ENCODE peak calls at places on chromosomes 3 and 15, in eight cellular contexts. One of them, this sample, is unnamed.
A peak's percentile ranks its signal among the peaks of the same experiment; 100 is the strongest.

GRCh38 chr15:63501256-63502089 is 2.9 kb upstream of the USP3 start:
- DNase-seq in MM.1S: no peak
- DNase-seq in heart right ventricle: peak; percentile 80
- DNase-seq in PC-9: peak; percentile 55
- DNase-seq in HCT116: no peak
- DNase-seq in GM23248: peak; percentile 96
- DNase-seq in IMR-90: peak; percentile 97
- DNase-seq in A673: peak; percentile 31
- DNase-seq in this sample: peak; percentile 54

GRCh38 chr3:177338697-177339219 is 141.5 kb upstream of the TBL1XR1 start:
- DNase-seq in IMR-90: peak; percentile 65
- DNase-seq in heart right ventricle: no peak
- DNase-seq in GM23248: peak; percentile 47
- DNase-seq in MM.1S: peak; percentile 72
- DNase-seq in PC-9: no peak
- DNase-seq in HCT116: no peak
- DNase-seq in A673: no peak
- DNase-seq in this sample: no peak

GRCh38 chr15:63198752-63199250 is 9.4 kb downstream of the RAB8B start:
- DNase-seq in A673: no peak
- DNase-seq in PC-9: no peak
- DNase-seq in heart right ventricle: no peak
- DNase-seq in IMR-90: peak; percentile 69
- DNase-seq in MM.1S: no peak
- DNase-seq in GM23248: peak; percentile 34
- DNase-seq in HCT116: no peak
- DNase-seq in this sample: no peak

GRCh38 chr3:43389388-43390254 is 103.3 kb downstream of the SNRK start:
- DNase-seq in A673: no peak
- DNase-seq in GM23248: no peak
- DNase-seq in PC-9: no peak
- DNase-seq in HCT116: no peak
- DNase-seq in IMR-90: peak; percentile 88
- DNase-seq in MM.1S: peak; percentile 70
- DNase-seq in heart right ventricle: no peak
- DNase-seq in this sample: no peak

GRCh38 chr3:65617209-65617608 is 421.5 kb downstream of the MAGI1 start:
- DNase-seq in PC-9: no peak
- DNase-seq in HCT116: no peak
- DNase-seq in heart right ventricle: no peak
- DNase-seq in GM23248: no peak
- DNase-seq in MM.1S: no peak
- DNase-seq in A673: no peak
- DNase-seq in IMR-90: no peak
- DNase-seq in this sample: no peak

GRCh38 chr3:158379517-158379916 is 191.5 kb upstream of the MLF1 start:
- DNase-seq in heart right ventricle: no peak
- DNase-seq in PC-9: no peak
- DNase-seq in GM23248: no peak
- DNase-seq in A673: no peak
- DNase-seq in MM.1S: no peak
- DNase-seq in IMR-90: no peak
- DNase-seq in HCT116: no peak
- DNase-seq in this sample: no peak

GRCh38 chr3:111947179-111947727 is 31.6 kb upstream of the ABHD10 start:
- DNase-seq in HCT116: no peak
- DNase-seq in MM.1S: no peak
- DNase-seq in GM23248: peak; percentile 74
- DNase-seq in heart right ventricle: no peak
- DNase-seq in PC-9: no peak
- DNase-seq in IMR-90: peak; percentile 75
- DNase-seq in A673: no peak
- DNase-seq in this sample: no peak

GRCh38 chr15:28125673-28126651 is 26.8 kb upstream of the OCA2 start:
- DNase-seq in heart right ventricle: no peak
- DNase-seq in MM.1S: peak; percentile 54
- DNase-seq in IMR-90: peak; percentile 64
- DNase-seq in GM23248: peak; percentile 66
- DNase-seq in HCT116: peak; percentile 33
- DNase-seq in PC-9: no peak
- DNase-seq in A673: peak; percentile 59
- DNase-seq in this sample: no peak

GRCh38 chr15:49438970-49439631 is 16.1 kb downstream of the FGF7 start:
- DNase-seq in HCT116: no peak
- DNase-seq in A673: no peak
- DNase-seq in IMR-90: no peak
- DNase-seq in PC-9: no peak
- DNase-seq in GM23248: no peak
- DNase-seq in MM.1S: peak; percentile 69
- DNase-seq in heart right ventricle: peak; percentile 16
- DNase-seq in this sample: peak; percentile 14

GRCh38 chr15:85382942-85383341 is 2.5 kb downstream of the AKAP13 start:
- DNase-seq in MM.1S: no peak
- DNase-seq in IMR-90: no peak
- DNase-seq in PC-9: no peak
- DNase-seq in HCT116: no peak
- DNase-seq in GM23248: no peak
- DNase-seq in A673: no peak
- DNase-seq in heart right ventricle: no peak
- DNase-seq in this sample: no peak

DNA sequence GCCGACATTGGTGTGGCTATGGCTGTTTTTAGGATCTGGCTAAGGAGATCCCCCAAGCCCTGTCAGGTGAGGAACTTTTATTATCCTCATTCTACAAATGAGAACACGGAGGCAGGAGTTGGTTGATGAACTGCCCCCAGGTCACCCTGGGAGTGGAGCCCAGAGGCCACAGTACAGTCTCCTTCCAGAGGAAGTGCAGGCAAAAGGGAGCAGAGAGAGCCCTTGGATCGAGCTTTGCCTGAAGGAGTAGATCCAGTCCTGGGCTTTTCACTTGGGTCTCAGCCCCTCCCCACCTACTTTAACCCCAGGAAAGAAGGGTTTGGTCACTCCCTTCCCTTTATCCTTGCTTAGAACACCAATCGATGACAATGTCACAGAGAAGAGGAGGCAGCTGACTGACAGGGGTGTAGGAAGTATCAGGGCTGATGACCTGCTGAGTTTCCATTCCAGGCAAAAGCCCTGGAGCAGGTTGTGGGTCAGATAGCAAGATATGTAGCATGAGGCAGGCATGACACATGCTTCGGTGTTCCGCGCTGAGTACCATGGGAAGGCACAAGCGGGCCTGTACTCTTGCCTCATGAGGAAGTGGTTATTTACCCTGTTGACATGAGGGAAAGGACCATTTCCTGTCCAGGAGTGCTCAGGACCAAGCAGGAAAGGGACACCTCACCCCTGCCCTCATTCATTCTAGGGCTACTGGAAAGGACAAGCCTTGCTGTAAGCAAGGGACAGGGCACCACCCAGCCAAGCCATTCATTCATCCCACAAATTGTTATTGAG is 5.8 kb upstream of the PLA2G4D start:
- DNase-seq in heart right ventricle: no peak
- DNase-seq in HCT116: no peak
- DNase-seq in MM.1S: no peak
- DNase-seq in IMR-90: peak; percentile 6
- DNase-seq in PC-9: no peak
- DNase-seq in GM23248: no peak
- DNase-seq in A673: no peak
- DNase-seq in this sample: no peak
- H3K27ac ChIP-seq in heart right ventricle: no peak overlapping the region
- H3K27ac ChIP-seq in HCT116: no peak overlapping the region
- H3K27ac ChIP-seq in MM.1S: no peak overlapping the region
- H3K27ac ChIP-seq in IMR-90: no peak overlapping the region
- H3K27ac ChIP-seq in PC-9: no peak overlapping the region
- H3K27ac ChIP-seq in GM23248: no peak overlapping the region
- H3K27ac ChIP-seq in A673: no peak overlapping the region
- H3K27ac ChIP-seq in this sample: no peak overlapping the region

GRCh38 chr15:99434506-99435137 is 131.2 kb upstream of the MEF2A start:
- DNase-seq in A673: no peak
- DNase-seq in MM.1S: no peak
- DNase-seq in heart right ventricle: no peak
- DNase-seq in HCT116: no peak
- DNase-seq in GM23248: no peak
- DNase-seq in IMR-90: no peak
- DNase-seq in PC-9: no peak
- DNase-seq in this sample: no peak
- H3K27ac ChIP-seq in A673: no peak overlapping the region
- H3K27ac ChIP-seq in MM.1S: no peak overlapping the region
- H3K27ac ChIP-seq in heart right ventricle: peak overlapping the region; percentile 42
- H3K27ac ChIP-seq in HCT116: no peak overlapping the region
- H3K27ac ChIP-seq in GM23248: no peak overlapping the region
- H3K27ac ChIP-seq in IMR-90: no peak overlapping the region
- H3K27ac ChIP-seq in PC-9: no peak overlapping the region
- H3K27ac ChIP-seq in this sample: no peak overlapping the region

DNA sequence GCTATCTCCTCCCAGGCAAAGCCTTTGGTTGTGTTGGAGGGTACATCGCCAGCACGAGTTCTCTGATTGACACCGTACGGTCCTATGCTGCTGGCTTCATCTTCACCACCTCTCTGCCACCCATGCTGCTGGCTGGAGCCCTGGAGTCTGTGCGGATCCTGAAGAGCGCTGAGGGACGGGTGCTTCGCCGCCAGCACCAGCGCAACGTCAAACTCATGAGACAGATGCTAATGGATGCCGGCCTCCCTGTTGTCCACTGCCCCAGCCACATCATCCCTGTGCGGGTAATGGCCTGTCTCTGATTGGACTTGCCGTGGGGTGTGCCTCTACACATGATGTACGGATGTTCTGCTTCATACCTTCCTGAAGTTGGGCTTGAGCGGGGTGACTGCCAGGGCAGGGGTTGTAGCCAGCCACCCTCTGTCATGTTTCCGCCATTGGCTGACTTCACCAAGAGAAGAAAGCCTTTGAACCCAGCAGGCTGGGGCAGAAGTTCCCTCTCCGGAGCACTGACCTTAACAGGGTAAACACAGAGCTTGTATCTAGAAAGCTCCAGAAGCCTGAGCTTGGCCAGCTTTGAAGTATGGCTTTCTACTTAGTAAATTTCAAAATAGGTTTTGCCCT is 13.4 kb downstream of the ALAS1 start:
- DNase-seq in PC-9: no peak
- DNase-seq in MM.1S: no peak
- DNase-seq in IMR-90: no peak
- DNase-seq in A673: no peak
- DNase-seq in heart right ventricle: no peak
- DNase-seq in HCT116: no peak
- DNase-seq in GM23248: no peak
- DNase-seq in this sample: no peak
- H3K27ac ChIP-seq in PC-9: peak overlapping the region; percentile 28
- H3K27ac ChIP-seq in MM.1S: no peak overlapping the region
- H3K27ac ChIP-seq in IMR-90: no peak overlapping the region
- H3K27ac ChIP-seq in A673: no peak overlapping the region
- H3K27ac ChIP-seq in heart right ventricle: no peak overlapping the region
- H3K27ac ChIP-seq in HCT116: no peak overlapping the region
- H3K27ac ChIP-seq in GM23248: no peak overlapping the region
- H3K27ac ChIP-seq in this sample: no peak overlapping the region

GRCh38 chr3:149536429-149536828 is 61.9 kb downstream of the TM4SF4 start:
- DNase-seq in IMR-90: no peak
- DNase-seq in heart right ventricle: peak; percentile 76
- DNase-seq in MM.1S: no peak
- DNase-seq in PC-9: no peak
- DNase-seq in A673: no peak
- DNase-seq in HCT116: no peak
- DNase-seq in GM23248: peak; percentile 60
- DNase-seq in this sample: no peak
- H3K27ac ChIP-seq in IMR-90: peak overlapping the region; percentile 27
- H3K27ac ChIP-seq in heart right ventricle: no peak overlapping the region
- H3K27ac ChIP-seq in MM.1S: no peak overlapping the region
- H3K27ac ChIP-seq in PC-9: no peak overlapping the region
- H3K27ac ChIP-seq in A673: no peak overlapping the region
- H3K27ac ChIP-seq in HCT116: no peak overlapping the region
- H3K27ac ChIP-seq in GM23248: peak overlapping the region; percentile 85
- H3K27ac ChIP-seq in this sample: peak overlapping the region; percentile 74

DNA sequence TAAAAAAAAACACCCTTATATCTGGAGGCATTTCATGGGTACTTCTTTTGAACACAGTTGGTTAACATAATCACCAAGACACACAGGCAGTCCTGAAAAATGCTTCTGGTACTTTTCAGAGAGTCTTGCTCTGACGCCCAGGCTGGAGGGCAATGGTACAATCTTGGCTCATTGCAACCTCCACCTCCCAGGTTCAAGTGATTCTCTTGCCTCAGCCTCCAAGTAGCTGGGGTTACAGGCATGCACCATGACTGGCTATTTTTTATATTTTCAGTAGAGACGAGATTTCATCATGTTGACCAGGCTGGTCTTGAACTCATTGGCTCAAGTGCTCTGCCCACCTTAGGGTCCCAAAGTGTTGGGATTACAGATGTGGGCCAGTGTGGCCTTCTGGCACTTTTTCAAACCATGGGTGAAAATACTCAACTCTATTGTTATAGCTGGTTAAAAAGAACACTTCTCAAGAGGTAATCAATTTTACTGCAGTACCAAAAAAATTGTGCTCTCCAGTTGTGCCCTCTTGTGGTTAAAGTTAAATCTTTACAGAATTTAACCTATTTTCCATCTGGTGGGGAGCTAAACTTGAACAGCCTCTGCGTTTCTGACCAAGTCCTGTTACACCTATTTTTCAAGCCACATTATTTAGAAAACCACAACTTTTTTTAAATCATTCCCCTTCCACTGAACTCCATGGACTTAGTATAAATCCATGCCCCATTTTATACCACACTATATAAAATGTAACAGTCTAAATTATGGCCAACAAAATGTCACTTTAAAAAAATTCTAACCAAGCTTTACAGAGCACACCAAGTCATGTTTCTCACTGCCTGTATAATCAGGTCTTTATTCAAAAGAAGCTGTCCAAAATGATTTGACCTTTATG is 1.2 kb upstream of the SNAPC5 start:
- DNase-seq in PC-9: no peak
- DNase-seq in IMR-90: peak; percentile 51
- DNase-seq in A673: peak; percentile 67
- DNase-seq in MM.1S: peak; percentile 53
- DNase-seq in HCT116: no peak
- DNase-seq in heart right ventricle: no peak
- DNase-seq in GM23248: peak; percentile 64
- DNase-seq in this sample: no peak
- H3K27ac ChIP-seq in PC-9: peak overlapping the region; percentile 77
- H3K27ac ChIP-seq in IMR-90: no peak overlapping the region
- H3K27ac ChIP-seq in A673: peak overlapping the region; percentile 83
- H3K27ac ChIP-seq in MM.1S: peak overlapping the region; percentile 87
- H3K27ac ChIP-seq in HCT116: peak overlapping the region; percentile 46
- H3K27ac ChIP-seq in heart right ventricle: no peak overlapping the region
- H3K27ac ChIP-seq in GM23248: peak overlapping the region; percentile 46
- H3K27ac ChIP-seq in this sample: no peak overlapping the region

GRCh38 chr15:64580696-64581407 is 120.5 kb downstream of the ZNF609 start:
- DNase-seq in GM23248: no peak
- DNase-seq in heart right ventricle: no peak
- DNase-seq in IMR-90: no peak
- DNase-seq in PC-9: no peak
- DNase-seq in HCT116: no peak
- DNase-seq in MM.1S: no peak
- DNase-seq in A673: no peak
- DNase-seq in this sample: no peak
- H3K27ac ChIP-seq in GM23248: no peak overlapping the region
- H3K27ac ChIP-seq in heart right ventricle: no peak overlapping the region
- H3K27ac ChIP-seq in IMR-90: no peak overlapping the region
- H3K27ac ChIP-seq in PC-9: no peak overlapping the region
- H3K27ac ChIP-seq in HCT116: no peak overlapping the region
- H3K27ac ChIP-seq in MM.1S: no peak overlapping the region
- H3K27ac ChIP-seq in A673: no peak overlapping the region
- H3K27ac ChIP-seq in this sample: no peak overlapping the region

GRCh38 chr3:151924753-151925152 is 51.3 kb downstream of the SUCNR1 start:
- DNase-seq in MM.1S: no peak
- DNase-seq in PC-9: no peak
- DNase-seq in heart right ventricle: no peak
- DNase-seq in IMR-90: no peak
- DNase-seq in HCT116: no peak
- DNase-seq in GM23248: no peak
- DNase-seq in A673: no peak
- DNase-seq in this sample: no peak
- H3K27ac ChIP-seq in MM.1S: no peak overlapping the region
- H3K27ac ChIP-seq in PC-9: no peak overlapping the region
- H3K27ac ChIP-seq in heart right ventricle: no peak overlapping the region
- H3K27ac ChIP-seq in IMR-90: no peak overlapping the region
- H3K27ac ChIP-seq in HCT116: no peak overlapping the region
- H3K27ac ChIP-seq in GM23248: no peak overlapping the region
- H3K27ac ChIP-seq in A673: no peak overlapping the region
- H3K27ac ChIP-seq in this sample: no peak overlapping the region